ENCODE peak calls at places on chromosomes 5 and 9, in eight cellular contexts. J is upper lobe of right lung, A is gastrocnemius medialis, I is thyroid gland, Y is BE2C, M is esophagus squamous epithelium, L is tibial artery, G is heart left ventricle. U is an unnamed sample.

GRCh38 chr5:57538341-57538955 is 55.8 kb upstream of the ACTBL2 start:
- DNase-seq in J (no peak), A (no peak), I (no peak), Y (no peak), M (no peak), L (no peak), G (no peak), U (no peak)

GRCh38 chr5:36619012-36619635 is 12.7 kb downstream of the SLC1A3 start:
- DNase-seq in J (no peak), A (no peak), I (no peak), Y (no peak), M (no peak), L (no peak), G (no peak), U (no peak)

GRCh38 chr9:69090140-69090750 is 54.7 kb downstream of the FXN start:
- DNase-seq in J (no peak), A (no peak), I (no peak), Y (no peak), M (no peak), L (no peak), G (no peak), U (no peak)

GRCh38 chr9:92964607-92964975 is 17.3 kb downstream of the FGD3 start:
- DNase-seq in J (peak; percentile 66), A (no peak), I (no peak), Y (no peak), M (no peak), L (no peak), G (no peak), U (no peak)

GRCh38 chr5:56161927-56162326 is 71.2 kb downstream of the ANKRD55 start:
- DNase-seq in J (no peak), A (no peak), I (no peak), Y (no peak), M (no peak), L (no peak), G (no peak), U (no peak)

GRCh38 chr5:64811050-64811640 is 42.4 kb downstream of the CWC27 start:
- DNase-seq in J (no peak), A (no peak), I (no peak), Y (peak; percentile 8), M (no peak), L (no peak), G (no peak), U (no peak)

GRCh38 chr5:108212775-108213346 is 169.0 kb downstream of the FBXL17 start:
- DNase-seq in J (no peak), A (no peak), I (peak; percentile 82), Y (no peak), M (no peak), L (no peak), G (no peak), U (no peak)

GRCh38 chr9:133612816-133613215 is 3.6 kb upstream of the FAM163B start:
- DNase-seq in J (no peak), A (no peak), I (no peak), Y (no peak), M (no peak), L (no peak), G (no peak), U (no peak)

GRCh38 chr9:79623799-79624721 is 52.3 kb downstream of the TLE4 start:
- DNase-seq in J (peak; percentile 66), A (peak; percentile 8), I (peak; percentile 35), Y (peak; percentile 19), M (peak; percentile 2), L (peak; percentile 48), G (peak; percentile 51), U (peak; percentile 19)

GRCh38 chr9:109270441-109270840 is 50.4 kb downstream of the EPB41L4B start:
- DNase-seq in J (no peak), A (no peak), I (no peak), Y (no peak), M (no peak), L (no peak), G (no peak), U (no peak)

GRCh38 chr5:59728356-59728755 is 165.2 kb downstream of the PDE4D start:
- DNase-seq in J (no peak), A (no peak), I (no peak), Y (no peak), M (no peak), L (no peak), G (no peak), U (no peak)

GRCh38 chr9:98552306-98552705 is 156.4 kb downstream of the GABBR2 start:
- DNase-seq in J (no peak), A (no peak), I (no peak), Y (no peak), M (no peak), L (no peak), G (no peak), U (no peak)

GRCh38 chr5:123359454-123359853 is 63.7 kb downstream of the CEP120 start:
- DNase-seq in J (no peak), A (no peak), I (no peak), Y (no peak), M (no peak), L (no peak), G (no peak), U (no peak)

GRCh38 chr5:149731617-149732400 is 1.7 kb downstream of the PPARGC1B start:
- DNase-seq in J (peak; percentile 94), A (peak; percentile 96), I (peak; percentile 75), Y (peak; percentile 82), M (peak; percentile 62), L (peak; percentile 90), G (peak; percentile 91), U (peak; percentile 86)

GRCh38 chr5:132263548-132264261 is 6.2 kb downstream of the PDLIM4 start:
- DNase-seq in J (no peak), A (no peak), I (peak; percentile 34), Y (no peak), M (no peak), L (no peak), G (peak; percentile 77), U (no peak)

GRCh38 chr9:110088099-110088498 is 119.9 kb downstream of the C9orf152 start:
- DNase-seq in J (no peak), A (no peak), I (no peak), Y (peak; percentile 15), M (no peak), L (no peak), G (no peak), U (no peak)

GRCh38 chr9:128503870-128504269 is 649 bp upstream of the GLE1 start:
- DNase-seq in J (peak; percentile 55), A (no peak), I (peak; percentile 31), Y (no peak), M (no peak), L (no peak), G (no peak), U (no peak)

GRCh38 chr5:10581867-10582511 is 18.1 kb downstream of the ANKRD33B start:
- DNase-seq in J (no peak), A (no peak), I (no peak), Y (no peak), M (no peak), L (no peak), G (no peak), U (no peak)

GRCh38 chr5:122942164-122942914 is 94.2 kb downstream of the PPIC start:
- DNase-seq in J (no peak), A (no peak), I (no peak), Y (no peak), M (no peak), L (no peak), G (no peak), U (no peak)

GRCh38 chr9:137129089-137129455 is 9.9 kb upstream of the GRIN1 start:
- DNase-seq in J (no peak), A (no peak), I (peak; percentile 40), Y (peak; percentile 61), M (no peak), L (no peak), G (no peak), U (no peak)

GRCh38 chr5:82151217-82151616 is 126.9 kb downstream of the RPS23 start:
- DNase-seq in J (no peak), A (no peak), I (no peak), Y (no peak), M (no peak), L (no peak), G (no peak), U (no peak)

GRCh38 chr9:83068414-83068813 is 5.5 kb upstream of the RASEF start:
- DNase-seq in J (no peak), A (no peak), I (no peak), Y (no peak), M (no peak), L (no peak), G (no peak), U (no peak)

GRCh38 chr5:163260471-163260870 is 176.9 kb upstream of the CCNG1 start:
- DNase-seq in J (no peak), A (no peak), I (no peak), Y (no peak), M (no peak), L (no peak), G (no peak), U (no peak)

GRCh38 chr9:76718166-76718565 is 46.1 kb upstream of the PCA3 start:
- DNase-seq in J (no peak), A (no peak), I (no peak), Y (no peak), M (no peak), L (no peak), G (no peak), U (no peak)
- TF ChIP-seq CTCF in J (no peak), A (no peak), I (no peak), Y (peak; percentile 41), M (no peak), L (no peak), G (no peak), U (no peak)

GRCh38 chr9:136044971-136045594 is 50.0 kb downstream of the NACC2 start:
- DNase-seq in J (no peak), A (no peak), I (no peak), Y (no peak), M (no peak), L (no peak), G (no peak), U (no peak)
- H3K4me1 ChIP-seq in J (peaks cover 21% of the 10 kb centered on the region), A (no peaks in the 10 kb centered on the region), I (no peaks in the 10 kb centered on the region), Y (no peaks in the 10 kb centered on the region), M (no peaks in the 10 kb centered on the region), L (no peaks in the 10 kb centered on the region), G (peaks cover 64% of the 10 kb centered on the region), U (peaks cover 18% of the 10 kb centered on the region)

GRCh38 chr5:119966028-119966427 is 336.7 kb downstream of the FAM170A start:
- DNase-seq in J (no peak), A (no peak), I (no peak), Y (no peak), M (no peak), L (no peak), G (no peak), U (no peak)
- TF ChIP-seq CTCF in J (no peak), A (no peak), I (no peak), Y (no peak), M (no peak), L (peak; percentile 20), G (peak; percentile 11), U (peak; percentile 34)

DNA sequence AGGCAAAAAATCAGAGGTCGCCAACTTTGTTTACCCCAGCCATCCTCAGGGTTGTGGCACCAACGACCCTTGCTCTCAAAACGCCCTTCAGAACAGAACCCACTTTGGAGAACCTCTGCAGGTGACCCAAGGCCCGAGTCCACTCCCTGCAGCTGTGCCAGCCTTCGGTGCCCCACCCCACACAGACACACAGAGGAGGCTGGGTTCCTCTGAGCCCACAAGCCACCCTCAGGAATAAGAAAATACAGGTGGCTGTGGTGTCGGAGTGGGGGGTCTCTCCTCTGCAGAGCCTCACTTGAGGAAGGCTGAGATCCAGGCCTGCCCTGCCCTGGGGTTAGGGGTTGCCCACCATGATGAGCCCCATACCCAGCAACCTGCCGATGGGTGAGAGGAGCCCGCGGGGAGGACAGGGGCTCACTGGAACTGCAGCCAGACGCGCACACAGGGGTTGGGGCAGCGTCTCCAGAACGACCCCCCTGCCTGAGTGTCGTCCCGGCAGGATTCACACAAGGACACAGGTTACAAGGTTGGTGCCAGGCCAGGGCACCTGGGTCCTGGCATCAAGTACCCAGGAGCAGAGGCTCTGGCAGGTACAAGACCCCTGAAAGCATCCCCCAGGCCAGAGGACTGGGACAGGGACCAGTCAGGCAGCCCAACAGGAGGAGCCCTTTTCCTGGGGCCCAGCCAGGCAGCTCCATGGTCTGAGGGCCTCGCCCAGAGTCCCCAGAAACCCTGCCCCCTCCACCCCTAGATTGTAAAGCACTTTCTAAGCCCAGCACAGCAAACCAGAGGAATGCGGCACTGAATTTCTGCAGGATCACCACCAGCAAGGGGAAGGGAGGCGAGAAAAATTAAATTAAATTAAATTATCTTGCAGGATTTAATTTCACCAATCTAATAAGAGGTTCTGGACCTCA is 40.0 kb downstream of the NACC2 start:
- DNase-seq in J (peak; percentile 46), A (no peak), I (no peak), Y (no peak), M (no peak), L (no peak), G (no peak), U (no peak)
- H3K4me1 ChIP-seq in J (peaks cover 49% of the 10 kb centered on the region), A (peaks cover 45% of the 10 kb centered on the region), I (peaks cover 30% of the 10 kb centered on the region), Y (peaks cover 6% of the 10 kb centered on the region), M (peaks cover 38% of the 10 kb centered on the region), L (no peaks in the 10 kb centered on the region), G (peaks cover 75% of the 10 kb centered on the region), U (peaks cover 73% of the 10 kb centered on the region)